ENCODE peak calls at places on chromosomes 4 and X, in five cellular contexts. R, D, W, F and U are unnamed samples.

GRCh38 chr4:61532324-61532723 is 332.2 kb downstream of the ADGRL3 start:
- DNase-seq in W (no peak), F (no peak), D (no peak), R (no peak), U (no peak)

GRCh38 chr4:142534994-142535393 is 311.1 kb downstream of the INPP4B start:
- DNase-seq in F (no peak), W (no peak), R (no peak), D (no peak), U (no peak)

GRCh38 chrX:112083624-112084326 is 1.2 kb upstream of the TRPC5 start:
- DNase-seq in W (peak), F (no peak), R (no peak), D (no peak), U (no peak)

GRCh38 chr4:10783351-10783750 is 98.8 kb upstream of the CLNK start:
- DNase-seq in F (no peak), D (no peak), R (no peak), W (no peak), U (no peak)

GRCh38 chrX:148416931-148417330 is 83.5 kb upstream of the AFF2 start:
- DNase-seq in R (no peak), D (no peak), W (no peak), F (no peak), U (no peak)

GRCh38 chr4:8319731-8320385 is 50.3 kb downstream of the HTRA3 start:
- DNase-seq in F (no peak), R (no peak), W (no peak), D (no peak), U (no peak)

GRCh38 chr4:76526585-76526990 is 91.6 kb downstream of the SHROOM3 start:
- DNase-seq in F (no peak), D (no peak), R (no peak), W (no peak), U (no peak)

GRCh38 chrX:47623540-47624027 is 3.9 kb upstream of the SYN1 start:
- DNase-seq in W (peak), F (no peak), D (peak), R (peak), U (peak)

GRCh38 chrX:50152421-50152820 is 48.4 kb downstream of the AKAP4 start:
- DNase-seq in D (no peak), F (no peak), W (no peak), R (no peak), U (no peak)

GRCh38 chr4:101475246-101475645 is 127.9 kb upstream of the PPP3CA start:
- DNase-seq in R (no peak), D (no peak), F (no peak), W (no peak), U (no peak)

DNA sequence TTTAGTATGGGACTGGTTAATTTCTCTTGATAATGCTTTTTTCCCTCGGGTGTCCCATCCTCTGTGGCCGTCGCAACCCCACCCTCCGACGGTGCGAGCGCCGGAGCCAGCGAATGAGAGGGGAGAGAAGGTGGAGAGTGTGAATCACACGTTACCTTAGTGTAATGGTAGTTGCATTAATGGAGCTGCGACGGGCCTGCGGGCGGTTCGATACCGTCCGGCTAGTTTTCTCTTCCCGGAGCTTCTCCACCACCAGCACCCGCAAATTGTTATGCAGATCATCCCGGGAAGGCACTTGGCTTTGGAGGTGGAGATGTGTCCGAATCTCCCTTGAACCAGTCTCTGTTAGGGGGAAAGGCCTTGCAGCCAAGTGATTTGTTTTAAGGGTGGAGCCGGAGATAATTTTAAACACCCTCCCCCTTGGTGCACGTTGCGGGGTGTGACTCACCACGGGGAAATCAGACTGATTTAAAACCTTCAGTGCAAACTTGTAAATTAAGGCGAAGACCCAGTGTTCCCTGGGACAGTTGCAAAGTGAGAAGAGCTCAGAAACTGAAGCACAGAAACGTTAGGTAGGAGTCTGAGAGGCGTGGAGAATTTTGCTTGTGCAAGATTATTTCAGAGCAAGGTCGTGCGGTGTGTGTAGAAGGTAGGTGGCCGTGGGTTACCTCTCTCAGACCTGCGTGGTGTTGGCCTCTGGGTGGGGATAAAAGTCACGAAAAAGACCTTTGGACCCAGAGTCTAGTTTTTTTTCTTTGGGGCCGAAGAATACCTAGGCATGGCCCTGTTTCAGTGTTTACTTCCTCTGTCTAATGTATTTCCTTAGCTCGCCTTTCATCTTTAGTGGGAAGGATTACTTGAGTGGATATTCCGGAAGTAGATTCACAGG is 1.3 kb downstream of the AFF1 start:
- DNase-seq in W (peak), D (peak), R (peak), F (no peak), U (peak)
- TF ChIP-seq POLR2A in W (peak), D (peak), R (peak), F (no peak), U (peak)

GRCh38 chr4:475962-476361 is 23.0 kb downstream of the ZNF721 start:
- DNase-seq in W (no peak), R (no peak), D (no peak), F (no peak), U (no peak)

GRCh38 chr4:472881-473574 is 25.9 kb downstream of the ZNF721 start:
- DNase-seq in W (peak), D (no peak), R (peak), F (no peak), U (no peak)

GRCh38 chr4:476501-476900 is 22.5 kb downstream of the ZNF721 start:
- DNase-seq in R (no peak), W (no peak), D (no peak), F (no peak), U (no peak)

GRCh38 chr4:477686-478085 is 21.3 kb downstream of the ZNF721 start:
- DNase-seq in D (no peak), R (no peak), W (no peak), F (no peak), U (no peak)

DNA sequence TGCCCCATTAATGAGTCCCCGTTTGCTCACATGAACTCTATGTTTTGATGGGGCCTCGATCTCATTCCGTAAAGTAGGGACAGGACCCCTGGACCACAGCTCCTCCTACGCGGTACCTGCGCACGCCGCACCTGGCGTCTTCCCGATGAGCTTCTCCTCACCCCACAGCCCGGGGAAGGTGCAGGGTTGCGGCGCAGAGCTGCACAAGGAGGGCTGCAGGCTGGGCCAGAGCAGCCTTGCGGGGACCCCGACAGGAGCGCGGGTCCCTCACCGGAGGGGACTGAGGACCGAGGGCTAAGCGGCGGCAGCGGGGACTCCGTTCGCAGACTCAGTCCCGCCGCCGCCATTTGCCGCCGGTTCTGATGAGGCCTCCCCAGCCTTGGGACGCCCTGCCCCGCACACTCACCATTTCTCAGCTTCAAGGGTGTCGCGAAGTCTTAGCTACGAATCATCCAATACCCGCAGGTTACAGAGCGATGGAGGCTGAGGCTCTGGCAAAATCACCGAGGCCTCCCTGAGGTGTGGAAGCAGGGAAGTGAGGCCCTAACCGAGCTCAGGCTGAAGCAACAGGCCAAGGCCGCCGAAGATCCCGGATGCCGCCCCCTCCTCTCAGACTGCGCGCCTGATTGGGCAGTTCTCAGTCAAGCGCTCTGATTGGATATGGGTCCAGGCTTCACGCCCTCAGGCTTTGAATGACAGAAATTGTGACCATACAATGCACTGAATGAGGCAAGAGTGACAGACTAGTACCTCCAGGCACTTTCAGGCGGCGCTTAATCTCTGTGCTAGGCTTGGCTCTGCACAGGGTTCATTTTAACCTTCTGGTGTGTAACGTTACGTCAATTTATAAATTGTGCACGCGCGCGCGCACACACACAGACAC is 25.1 kb downstream of the ZNF721 start:
- DNase-seq in R (peak), F (peak), D (peak), W (peak), U (peak)
- TF ChIP-seq POLR2A in R (peak), F (peak), D (peak), W (peak), U (peak)

GRCh38 chr4:38782452-38783108 is at the start of gene TLR10:
- DNase-seq in R (peak), D (no peak), W (peak), F (no peak), U (peak)
- TF ChIP-seq POLR2A in R (no peak), D (no peak), W (no peak), F (peak), U (no peak)

DNA sequence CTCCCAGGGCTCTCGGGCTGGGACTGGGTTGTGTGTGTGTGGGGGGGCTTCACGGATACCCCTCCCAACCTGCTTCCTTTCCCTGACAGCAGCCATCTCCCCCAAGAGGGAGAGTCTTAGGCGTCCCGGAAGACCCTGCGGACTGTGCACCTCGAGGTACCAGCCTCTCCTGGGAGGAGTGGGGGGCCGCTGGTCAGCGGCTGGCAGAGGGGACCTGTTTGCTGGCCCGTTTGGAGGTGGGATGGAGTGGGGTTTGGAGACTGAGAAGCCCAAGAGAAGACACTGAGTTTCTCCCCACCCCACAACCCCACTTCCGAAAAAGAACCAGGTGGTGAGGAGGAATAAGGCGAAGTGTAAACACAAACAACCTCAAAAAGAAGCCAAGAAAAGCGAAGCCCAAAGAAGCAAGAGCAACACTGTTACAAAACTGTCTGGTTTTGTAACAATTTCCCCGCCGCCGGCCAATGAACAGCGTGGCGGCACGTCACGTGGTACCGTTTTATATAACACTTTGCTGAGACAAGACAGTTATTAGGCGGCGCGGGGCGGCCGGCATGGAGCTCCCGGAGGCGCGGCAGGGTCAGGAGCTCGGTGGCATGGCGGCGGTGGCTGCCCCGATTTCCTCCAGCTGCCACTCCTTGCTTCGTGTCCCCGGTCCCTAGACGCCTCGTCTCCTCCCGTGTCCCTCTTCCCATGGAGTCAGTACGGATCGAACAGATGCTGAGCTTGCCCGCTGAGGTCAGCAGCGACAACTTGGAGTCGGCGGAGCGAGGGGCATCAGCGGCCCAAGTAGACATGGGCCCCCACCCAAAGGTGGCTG is at the start of gene LONRF3:
- DNase-seq in F (no peak), D (peak), R (peak), W (peak), U (peak)
- TF ChIP-seq POLR2A in F (no peak), D (peak), R (no peak), W (peak), U (no peak)

GRCh38 chrX:109735241-109735744 is 2.2 kb upstream of the ACSL4 start:
- DNase-seq in D (no peak), W (no peak), R (no peak), F (no peak), U (no peak)

GRCh38 chrX:109732319-109732779 is 708 bp downstream of the ACSL4 start:
- DNase-seq in D (no peak), R (peak), W (no peak), F (no peak), U (peak)

GRCh38 chrX:109733658-109734022 is 583 bp upstream of the ACSL4 start:
- DNase-seq in W (no peak), F (no peak), R (no peak), D (no peak), U (peak)

DNA sequence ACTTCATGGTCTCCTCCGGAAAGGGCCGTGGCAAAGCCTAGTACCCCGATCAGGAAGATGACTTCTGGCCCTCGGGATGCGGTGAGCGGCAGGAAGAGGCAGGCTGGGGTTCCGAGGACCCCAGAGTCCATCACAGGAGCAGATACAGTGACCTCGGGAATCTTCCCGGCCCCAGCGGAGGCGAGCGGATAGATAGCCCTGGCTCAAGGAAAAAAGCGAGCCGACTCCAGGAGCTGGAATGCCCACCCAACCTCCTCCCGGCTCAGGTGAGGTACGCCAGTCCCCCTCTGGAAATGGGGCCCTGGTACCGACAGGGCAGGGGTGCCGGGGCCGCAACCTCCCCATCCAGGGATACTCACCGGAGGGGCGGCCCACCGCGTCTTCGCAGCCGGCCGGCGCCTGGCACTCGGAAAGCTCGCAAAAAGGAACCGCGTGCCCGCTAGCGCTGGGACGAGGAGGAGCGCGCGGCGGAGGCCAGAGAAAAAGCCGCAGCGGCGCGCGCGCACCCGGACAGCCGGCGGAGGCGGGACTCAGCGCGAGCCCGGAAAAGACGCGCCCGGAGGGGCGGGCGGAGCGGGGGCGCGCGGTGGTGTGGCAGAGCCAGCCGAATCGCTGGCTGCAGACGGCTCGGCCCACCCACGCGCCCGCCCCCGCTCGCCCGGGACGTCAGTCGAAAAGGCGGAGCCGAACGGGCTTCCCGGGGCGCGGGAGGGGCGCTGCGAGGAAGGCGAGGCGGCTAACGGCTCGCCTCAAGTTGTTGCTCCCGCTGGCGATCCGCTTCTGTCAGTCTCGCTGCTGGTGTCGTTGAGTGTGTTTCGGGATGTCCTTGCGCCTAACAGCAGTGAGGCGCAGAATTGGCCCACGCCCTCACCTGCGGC is at the start of gene ACSL4:
- DNase-seq in F (peak), W (peak), D (peak), R (peak), U (peak)
- TF ChIP-seq POLR2A in F (peak), W (peak), D (peak), R (peak), U (peak)